ENCODE peak calls at places on chromosomes 2 and 18, in eight cellular contexts. I is activated CD4-positive, alpha-beta T cell treated with anti-CD3 and anti-CD28 coated beads for 4 hours; M is right cardiac atrium; K is T-helper 9 cell; P is ACHN; B is RPMI7951; Y is hepatocyte; Z is stimulated activated CD8-positive, alpha-beta memory T cell treated with anti-CD3 and anti-CD28 coated beads, Interleukin-4, amount 100 ng/mL, for 1 hour. R is an unnamed sample.

GRCh38 chr2:47276061-47276460 is 121.0 kb upstream of the STPG4 start:
- DNase-seq in I (no peak), M (no peak), K (no peak), P (no peak), B (no peak), Y (no peak), Z (no peak), R (no peak)

GRCh38 chr18:45621068-45621511 is 5.8 kb downstream of the SLC14A2 start:
- DNase-seq in I (peak; percentile 26), M (peak; percentile 67), K (peak; percentile 8), P (peak; percentile 39), B (peak; percentile 44), Y (peak; percentile 73), Z (no peak), R (peak; percentile 4)

GRCh38 chr18:46950064-46950656 is 32.8 kb downstream of the KATNAL2 start:
- DNase-seq in I (no peak), M (no peak), K (no peak), P (peak; percentile 27), B (peak; percentile 16), Y (peak; percentile 16), Z (no peak), R (no peak)

GRCh38 chr2:65300134-65300771 is 72.6 kb downstream of the ACTR2 start:
- DNase-seq in I (no peak), M (peak; percentile 91), K (no peak), P (no peak), B (peak; percentile 85), Y (no peak), Z (no peak), R (no peak)

GRCh38 chr2:233460726-233461431 is 105.7 kb downstream of the USP40 start:
- DNase-seq in I (no peak), M (peak; percentile 54), K (no peak), P (no peak), B (no peak), Y (no peak), Z (no peak), R (no peak)

GRCh38 chr2:226273440-226273839 is 526.2 kb downstream of the IRS1 start:
- DNase-seq in I (no peak), M (no peak), K (no peak), P (no peak), B (peak; percentile 12), Y (no peak), Z (no peak), R (no peak)

GRCh38 chr2:693606-694005 is 16.4 kb upstream of the TMEM18 start:
- DNase-seq in I (no peak), M (no peak), K (no peak), P (no peak), B (no peak), Y (no peak), Z (no peak), R (no peak)

GRCh38 chr18:49814147-49814499 is 790 bp upstream of the ACAA2 start:
- DNase-seq in I (peak; percentile 59), M (no peak), K (no peak), P (peak; percentile 37), B (peak; percentile 34), Y (peak; percentile 81), Z (no peak), R (no peak)

GRCh38 chr18:45845410-45845809 is 19.9 kb downstream of the SIGLEC15 start:
- DNase-seq in I (no peak), M (no peak), K (no peak), P (no peak), B (peak; percentile 61), Y (no peak), Z (no peak), R (no peak)

GRCh38 chr2:18824317-18824716 is 234.9 kb upstream of the NT5C1B start:
- DNase-seq in I (no peak), M (no peak), K (no peak), P (no peak), B (no peak), Y (no peak), Z (no peak), R (no peak)

GRCh38 chr2:135745545-135745944 is 3.9 kb downstream of the UBXN4 start:
- DNase-seq in I (no peak), M (no peak), K (no peak), P (no peak), B (peak; percentile 67), Y (no peak), Z (no peak), R (no peak)